ENCODE peak calls at places on chromosomes 13 and 19, in five cellular contexts. O is amniotic stem cell; A is thoracic aorta; X is activated CD8-positive, alpha-beta memory T cell treated with anti-CD3 and anti-CD28 coated beads, Interleukin-2, amount 50 U/mL, for 4 hours; R is fibroblast of the aortic adventitia. C is an unnamed sample.

GRCh38 chr19:47023448-47023794 is 3.8 kb downstream of the NPAS1 start:
- DNase-seq in O (no peak), A (no peak), X (no peak), R (no peak), C (no peak)

GRCh38 chr19:19372656-19373416 is 32.6 kb upstream of the GATAD2A start:
- DNase-seq in O (no peak), A (no peak), X (no peak), R (peak), C (peak)

GRCh38 chr19:16051254-16052025 is 24.9 kb upstream of the TPM4 start:
- DNase-seq in O (no peak), A (no peak), X (no peak), R (peak), C (no peak)

GRCh38 chr13:49437705-49438104 is 6.2 kb downstream of the CAB39L start:
- DNase-seq in O (no peak), A (no peak), X (no peak), R (no peak), C (no peak)

GRCh38 chr19:29410974-29411615 is 114.7 kb upstream of the VSTM2B start:
- DNase-seq in O (no peak), A (no peak), X (no peak), R (no peak), C (no peak)

GRCh38 chr13:60591348-60591747 is 194.3 kb downstream of the TDRD3 start:
- DNase-seq in O (no peak), A (no peak), X (no peak), R (peak), C (peak)

GRCh38 chr13:45446181-45446580 is 18.6 kb upstream of the COG3 start:
- DNase-seq in O (no peak), A (no peak), X (no peak), R (peak), C (peak)

GRCh38 chr13:41148421-41149283 is 16.1 kb upstream of the KBTBD6 start:
- DNase-seq in O (no peak), A (no peak), X (no peak), R (no peak), C (no peak)

GRCh38 chr19:18117692-18118378 is 20.3 kb downstream of the MAST3 start:
- DNase-seq in O (peak), A (no peak), X (peak), R (peak), C (peak)

GRCh38 chr13:111202745-111203144 is 87.6 kb downstream of the ARHGEF7 start:
- DNase-seq in O (peak), A (no peak), X (no peak), R (peak), C (peak)

GRCh38 chr13:72849571-72849970 is 67.6 kb downstream of the PIBF1 start:
- DNase-seq in O (no peak), A (no peak), X (no peak), R (peak), C (peak)

GRCh38 chr13:36282818-36283432 is 14.7 kb downstream of the CCDC169 start:
- DNase-seq in O (peak), A (no peak), X (no peak), R (peak), C (peak)

GRCh38 chr13:25135896-25136295 is 36.2 kb downstream of the AMER2 start:
- DNase-seq in O (no peak), A (no peak), X (no peak), R (no peak), C (no peak)

GRCh38 chr13:48160879-48161278 is 66.0 kb upstream of the MED4 start:
- DNase-seq in O (no peak), A (no peak), X (no peak), R (peak), C (peak)

GRCh38 chr13:79393564-79394249 is 12.3 kb downstream of the RBM26 start:
- DNase-seq in O (no peak), A (no peak), X (peak), R (no peak), C (no peak)

GRCh38 chr13:44396963-44397580 is 23.4 kb downstream of the SERP2 start:
- DNase-seq in O (no peak), A (no peak), X (no peak), R (peak), C (no peak)